ENCODE peak calls at places on chromosomes 13 and 19, in six cellular contexts. One of them, this sample, is unnamed. For H3K36me3, the result is how much of the 10 kb centered on the place peaks cover.

GRCh38 chr19:29260477-29261317 is 47.7 kb upstream of the UQCRFS1 start:
- DNase-seq in mucosa of descending colon: no peak
- DNase-seq in GM06990: no peak
- DNase-seq in Peyer's patch: no peak
- DNase-seq in fibroblast of lung: no peak
- DNase-seq in ascending aorta: no peak
- DNase-seq in this sample: peak

GRCh38 chr19:32976223-32976805 is 4.3 kb downstream of the FAAP24 start:
- DNase-seq in ascending aorta: no peak
- DNase-seq in mucosa of descending colon: peak
- DNase-seq in GM06990: no peak
- DNase-seq in Peyer's patch: peak
- DNase-seq in fibroblast of lung: peak
- DNase-seq in this sample: peak

GRCh38 chr19:12763100-12763499 is 11.5 kb downstream of the BEST2 start:
- DNase-seq in Peyer's patch: no peak
- DNase-seq in GM06990: no peak
- DNase-seq in mucosa of descending colon: no peak
- DNase-seq in ascending aorta: no peak
- DNase-seq in fibroblast of lung: no peak
- DNase-seq in this sample: no peak

GRCh38 chr19:30631035-30631375 is 258.8 kb downstream of the ZNF536 start:
- DNase-seq in GM06990: no peak
- DNase-seq in Peyer's patch: no peak
- DNase-seq in fibroblast of lung: no peak
- DNase-seq in mucosa of descending colon: no peak
- DNase-seq in ascending aorta: no peak
- DNase-seq in this sample: no peak

GRCh38 chr19:57357406-57357805 is 5.9 kb upstream of the TRAPPC2B start:
- DNase-seq in Peyer's patch: no peak
- DNase-seq in mucosa of descending colon: no peak
- DNase-seq in fibroblast of lung: no peak
- DNase-seq in GM06990: no peak
- DNase-seq in ascending aorta: no peak
- DNase-seq in this sample: no peak

GRCh38 chr13:43425234-43425633 is 361.5 kb downstream of the ENOX1 start:
- DNase-seq in mucosa of descending colon: no peak
- DNase-seq in Peyer's patch: no peak
- DNase-seq in fibroblast of lung: no peak
- DNase-seq in GM06990: no peak
- DNase-seq in ascending aorta: no peak
- DNase-seq in this sample: no peak

GRCh38 chr13:24050292-24050711 is 110.2 kb upstream of the SPATA13 start:
- DNase-seq in ascending aorta: no peak
- DNase-seq in GM06990: no peak
- DNase-seq in fibroblast of lung: peak
- DNase-seq in Peyer's patch: no peak
- DNase-seq in mucosa of descending colon: no peak
- DNase-seq in this sample: peak

GRCh38 chr13:66415444-66415843 is 814.7 kb downstream of the PCDH9 start:
- DNase-seq in ascending aorta: no peak
- DNase-seq in GM06990: no peak
- DNase-seq in fibroblast of lung: no peak
- DNase-seq in mucosa of descending colon: no peak
- DNase-seq in Peyer's patch: no peak
- DNase-seq in this sample: no peak

DNA sequence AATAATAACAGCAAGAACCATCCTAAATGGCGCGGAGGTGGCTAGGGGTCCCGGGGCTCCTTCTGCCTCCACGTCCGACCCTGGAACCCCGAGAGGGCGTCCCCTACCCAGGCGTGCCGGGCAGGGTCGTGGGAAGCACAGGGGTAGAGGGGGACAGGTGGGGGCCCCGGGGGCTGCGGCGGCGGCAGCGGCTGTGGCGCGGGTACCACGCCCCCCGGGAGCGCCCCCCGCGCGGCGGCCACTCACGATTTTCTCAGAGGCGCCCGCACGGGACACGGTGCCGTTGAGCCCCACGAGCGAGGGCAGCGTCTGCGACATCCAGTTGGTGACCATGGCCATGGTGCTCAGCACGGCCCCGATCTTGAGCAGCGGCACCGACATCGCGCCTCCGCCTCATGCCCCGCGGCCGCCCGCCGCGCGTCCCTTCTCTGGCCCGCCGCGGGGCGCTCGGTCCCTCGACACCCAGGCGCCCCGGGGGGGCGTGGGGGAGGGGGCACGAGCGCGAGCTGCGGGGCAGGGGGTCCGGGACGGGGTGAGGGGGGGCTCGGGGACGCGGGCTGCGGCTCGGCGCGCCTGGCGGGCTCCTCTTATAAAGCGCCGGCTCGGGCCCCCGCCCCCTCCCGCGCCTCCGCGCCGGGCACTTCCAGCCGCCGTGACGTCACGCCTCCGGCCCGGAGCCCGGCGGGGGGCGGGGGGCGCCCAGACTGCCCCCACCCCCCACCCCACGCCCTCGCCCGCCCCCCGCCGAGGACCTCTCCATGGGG is 22.9 kb downstream of the OLFM2 start:
- DNase-seq in mucosa of descending colon: no peak
- DNase-seq in fibroblast of lung: no peak
- DNase-seq in GM06990: no peak
- DNase-seq in Peyer's patch: no peak
- DNase-seq in ascending aorta: no peak
- DNase-seq in this sample: peak
- H3K4me3 ChIP-seq in mucosa of descending colon: no peak
- H3K4me3 ChIP-seq in fibroblast of lung: peak
- H3K4me3 ChIP-seq in GM06990: no peak
- H3K4me3 ChIP-seq in Peyer's patch: peak
- H3K4me3 ChIP-seq in ascending aorta: peak
- H3K4me3 ChIP-seq in this sample: no peak

GRCh38 chr19:41700381-41701195 is 7.8 kb upstream of the CEACAM5 start:
- DNase-seq in mucosa of descending colon: peak
- DNase-seq in GM06990: no peak
- DNase-seq in fibroblast of lung: no peak
- DNase-seq in Peyer's patch: peak
- DNase-seq in ascending aorta: no peak
- DNase-seq in this sample: no peak
- H3K36me3 ChIP-seq in mucosa of descending colon: under half
- H3K36me3 ChIP-seq in GM06990: under half
- H3K36me3 ChIP-seq in fibroblast of lung: under half
- H3K36me3 ChIP-seq in Peyer's patch: under half
- H3K36me3 ChIP-seq in ascending aorta: under half
- H3K36me3 ChIP-seq in this sample: under half

DNA sequence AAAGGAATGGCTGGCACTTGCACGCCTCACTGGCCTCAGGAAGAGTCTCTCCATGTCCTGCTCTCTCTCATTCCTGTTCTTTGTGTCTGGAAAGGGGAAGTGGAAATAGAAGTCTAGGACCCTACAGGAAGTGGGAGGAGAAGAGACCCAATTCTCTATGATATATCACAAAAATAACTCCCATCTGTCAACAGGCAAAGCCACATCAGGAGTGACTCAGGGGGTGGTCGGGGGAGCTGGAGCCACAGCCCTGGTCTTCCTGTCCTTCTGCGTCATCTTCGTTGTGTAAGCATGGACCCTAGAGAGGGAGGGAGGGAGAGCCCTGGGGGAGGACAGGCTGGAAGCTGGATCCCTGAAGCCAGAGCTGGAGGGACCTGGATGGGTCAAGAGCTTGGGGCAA is 3.0 kb downstream of the SIGLEC9 start:
- DNase-seq in fibroblast of lung: peak
- DNase-seq in GM06990: no peak
- DNase-seq in Peyer's patch: peak
- DNase-seq in mucosa of descending colon: no peak
- DNase-seq in ascending aorta: no peak
- DNase-seq in this sample: peak
- H3K4me3 ChIP-seq in fibroblast of lung: no peak
- H3K4me3 ChIP-seq in GM06990: no peak
- H3K4me3 ChIP-seq in Peyer's patch: no peak
- H3K4me3 ChIP-seq in mucosa of descending colon: no peak
- H3K4me3 ChIP-seq in ascending aorta: peak
- H3K4me3 ChIP-seq in this sample: no peak

DNA sequence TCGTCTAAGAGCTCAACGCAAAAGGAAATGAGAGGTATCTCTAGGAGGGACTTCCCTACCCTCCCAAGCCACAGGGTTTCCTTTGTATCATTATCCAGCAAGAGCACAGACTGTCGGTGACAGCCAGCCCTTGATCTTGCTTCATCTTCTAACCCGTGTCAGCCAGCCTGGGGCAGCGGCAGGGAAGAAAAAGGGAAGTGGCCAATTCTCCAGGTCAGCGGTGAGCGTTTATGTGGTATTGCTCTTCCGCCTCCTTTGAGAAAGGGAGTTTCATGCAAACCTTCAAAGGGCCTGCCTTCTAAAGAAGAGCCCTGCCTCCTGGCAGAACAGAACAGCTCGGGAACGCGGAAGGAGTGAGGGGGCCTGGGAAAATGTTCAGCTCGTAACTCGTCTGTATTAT is 41.9 kb downstream of the EFNB2 start:
- DNase-seq in GM06990: peak
- DNase-seq in Peyer's patch: no peak
- DNase-seq in ascending aorta: no peak
- DNase-seq in mucosa of descending colon: no peak
- DNase-seq in fibroblast of lung: no peak
- DNase-seq in this sample: no peak
- H3K36me3 ChIP-seq in GM06990: under half
- H3K36me3 ChIP-seq in Peyer's patch: under half
- H3K36me3 ChIP-seq in ascending aorta: under half
- H3K36me3 ChIP-seq in mucosa of descending colon: under half
- H3K36me3 ChIP-seq in fibroblast of lung: under half
- H3K36me3 ChIP-seq in this sample: under half

GRCh38 chr19:4868286-4868834 is 893 bp upstream of the PLIN3 start:
- DNase-seq in Peyer's patch: no peak
- DNase-seq in mucosa of descending colon: no peak
- DNase-seq in fibroblast of lung: no peak
- DNase-seq in GM06990: no peak
- DNase-seq in ascending aorta: no peak
- DNase-seq in this sample: no peak
- H3K4me3 ChIP-seq in Peyer's patch: peak
- H3K4me3 ChIP-seq in mucosa of descending colon: no peak
- H3K4me3 ChIP-seq in fibroblast of lung: no peak
- H3K4me3 ChIP-seq in GM06990: no peak
- H3K4me3 ChIP-seq in ascending aorta: peak
- H3K4me3 ChIP-seq in this sample: no peak

GRCh38 chr19:52115526-52116053 is 20.0 kb upstream of the ZNF841 start:
- DNase-seq in GM06990: no peak
- DNase-seq in mucosa of descending colon: no peak
- DNase-seq in ascending aorta: no peak
- DNase-seq in fibroblast of lung: no peak
- DNase-seq in Peyer's patch: no peak
- DNase-seq in this sample: no peak
- H3K36me3 ChIP-seq in GM06990: under half
- H3K36me3 ChIP-seq in mucosa of descending colon: under half
- H3K36me3 ChIP-seq in ascending aorta: half or more
- H3K36me3 ChIP-seq in fibroblast of lung: under half
- H3K36me3 ChIP-seq in Peyer's patch: under half
- H3K36me3 ChIP-seq in this sample: half or more

GRCh38 chr13:51560336-51560735 is 23.9 kb upstream of the WDFY2 start:
- DNase-seq in fibroblast of lung: no peak
- DNase-seq in Peyer's patch: no peak
- DNase-seq in ascending aorta: no peak
- DNase-seq in mucosa of descending colon: no peak
- DNase-seq in GM06990: no peak
- DNase-seq in this sample: no peak
- H3K4me3 ChIP-seq in fibroblast of lung: no peak
- H3K4me3 ChIP-seq in Peyer's patch: no peak
- H3K4me3 ChIP-seq in ascending aorta: no peak
- H3K4me3 ChIP-seq in mucosa of descending colon: no peak
- H3K4me3 ChIP-seq in GM06990: no peak
- H3K4me3 ChIP-seq in this sample: no peak